ENCODE peak calls at places on chromosomes 12 and 14, in seven cellular contexts. M is upper lobe of left lung; X is right cardiac atrium; F is Karpas-422; Z is CD4-positive, alpha-beta T cell; U is AG04450; E is sigmoid colon. J is an unnamed sample. For H3K9me3, the result is how much of the 10 kb centered on the place peaks cover.

GRCh38 chr14:55381040-55381439 is 30.6 kb downstream of the ATG14 start:
- DNase-seq in F (no peak), U (no peak), E (no peak), M (no peak), X (no peak), Z (no peak), J (no peak)

GRCh38 chr12:45214739-45215418 is 1.0 kb upstream of the ANO6 start:
- DNase-seq in U (no peak), E (no peak), Z (no peak), M (no peak), F (no peak), X (no peak), J (no peak)

GRCh38 chr14:91367173-91368171 is 50.1 kb downstream of the CCDC88C start:
- DNase-seq in Z (peak), U (no peak), E (no peak), F (peak), M (peak), X (no peak), J (no peak)

GRCh38 chr14:99467338-99468075 is 13.2 kb downstream of the SETD3 start:
- DNase-seq in Z (no peak), X (no peak), M (peak), E (no peak), F (no peak), U (no peak), J (no peak)

GRCh38 chr12:59660148-59660547 is 64.3 kb downstream of the SLC16A7 start:
- DNase-seq in E (no peak), F (no peak), M (no peak), U (no peak), X (no peak), Z (no peak), J (no peak)

GRCh38 chr12:103482365-103482764 is 13.4 kb downstream of the C12orf42 start:
- DNase-seq in M (no peak), E (no peak), Z (no peak), F (no peak), U (no peak), X (no peak), J (no peak)

GRCh38 chr12:69024413-69024812 is 91.4 kb upstream of the CPM start:
- DNase-seq in X (peak), F (no peak), Z (no peak), E (no peak), U (no peak), M (peak), J (peak)

GRCh38 chr14:65359503-65359902 is 53.0 kb upstream of the FUT8 start:
- DNase-seq in E (no peak), M (no peak), X (no peak), U (no peak), Z (no peak), F (no peak), J (no peak)

GRCh38 chr12:13627536-13627935 is 353.9 kb downstream of the GRIN2B start:
- DNase-seq in X (no peak), E (no peak), F (no peak), M (no peak), U (no peak), Z (no peak), J (no peak)

GRCh38 chr12:32533971-32534590 is 134.7 kb downstream of the FGD4 start:
- DNase-seq in Z (no peak), U (peak), E (peak), X (peak), M (peak), F (peak), J (no peak)

GRCh38 chr14:75522224-75522764 is at the start of gene BATF:
- DNase-seq in F (peak), M (peak), E (no peak), X (no peak), Z (peak), U (no peak), J (no peak)

GRCh38 chr12:43696154-43696553 is 62.4 kb downstream of the PUS7L start:
- DNase-seq in E (no peak), U (no peak), X (no peak), Z (no peak), F (no peak), M (no peak), J (no peak)

GRCh38 chr12:60935981-60936761 is 1324.0 kb upstream of the USP15 start:
- DNase-seq in M (no peak), U (no peak), X (no peak), E (no peak), F (no peak), Z (no peak), J (no peak)

GRCh38 chr14:97442363-97442762 is 645.2 kb downstream of the VRK1 start:
- DNase-seq in Z (no peak), X (no peak), E (no peak), M (no peak), U (no peak), F (no peak), J (no peak)

GRCh38 chr14:104845834-104846441 is 19.1 kb upstream of the CEP170B start:
- DNase-seq in Z (no peak), F (no peak), E (no peak), X (no peak), M (no peak), U (no peak), J (no peak)

GRCh38 chr12:131607658-131608447 is 103.0 kb upstream of the SFSWAP start:
- DNase-seq in U (no peak), E (no peak), X (no peak), M (no peak), F (no peak), Z (no peak), J (no peak)

GRCh38 chr12:50961708-50962107 is 9.4 kb downstream of the HIGD1C start:
- DNase-seq in E (no peak), U (no peak), M (no peak), X (no peak), F (no peak), Z (no peak), J (no peak)

GRCh38 chr12:110754101-110754793 is 11.6 kb upstream of the PPP1CC start:
- DNase-seq in U (no peak), E (peak), M (no peak), Z (no peak), X (peak), F (no peak), J (no peak)

GRCh38 chr12:27627123-27627835 is 69.0 kb upstream of the REP15 start:
- DNase-seq in F (no peak), Z (no peak), E (peak), M (no peak), X (no peak), U (peak), J (no peak)

GRCh38 chr12:40226652-40227051 is 1.9 kb downstream of the LRRK2 start:
- DNase-seq in E (peak), Z (no peak), U (no peak), X (peak), M (peak), F (no peak), J (peak)

GRCh38 chr12:86376052-86376451 is 119.9 kb upstream of the MGAT4C start:
- DNase-seq in E (no peak), X (peak), M (no peak), Z (no peak), U (no peak), F (no peak), J (no peak)

GRCh38 chr12:54421873-54422250 is 2.8 kb upstream of the ITGA5 start:
- DNase-seq in F (no peak), X (no peak), E (peak), U (no peak), Z (no peak), M (no peak), J (no peak)

GRCh38 chr12:54996235-54996634 is 11.7 kb upstream of the TESPA1 start:
- DNase-seq in U (no peak), M (no peak), Z (no peak), X (no peak), F (no peak), E (no peak), J (no peak)

GRCh38 chr12:57952766-57953165 is 11.4 kb downstream of the ATP23 start:
- DNase-seq in Z (no peak), X (no peak), M (no peak), U (no peak), E (no peak), F (no peak), J (no peak)

GRCh38 chr14:103859416-103860202 is 12.2 kb upstream of the PPP1R13B start:
- DNase-seq in E (no peak), Z (no peak), X (no peak), F (no peak), M (no peak), U (no peak), J (no peak)

GRCh38 chr14:68408680-68409079 is 384.2 kb downstream of the ZFP36L1 start:
- DNase-seq in E (no peak), U (no peak), Z (no peak), F (no peak), X (no peak), M (no peak), J (no peak)

GRCh38 chr14:69261761-69262331 is 1.9 kb downstream of the GALNT16 start:
- DNase-seq in M (no peak), F (no peak), U (no peak), Z (no peak), X (peak), E (no peak), J (no peak)

GRCh38 chr12:123059501-123059900 is 79.0 kb downstream of the ARL6IP4 start:
- DNase-seq in Z (no peak), F (no peak), U (no peak), E (no peak), M (no peak), X (no peak), J (no peak)

GRCh38 chr14:69716483-69717187 is 50.3 kb upstream of the SRSF5 start:
- DNase-seq in Z (no peak), U (peak), M (peak), F (no peak), X (no peak), E (no peak), J (no peak)

GRCh38 chr14:68705741-68706283 is 87.1 kb downstream of the ZFP36L1 start:
- DNase-seq in F (no peak), E (peak), Z (no peak), U (no peak), M (peak), X (no peak), J (no peak)

GRCh38 chr12:23640754-23641153 is 308.7 kb downstream of the SOX5 start:
- DNase-seq in X (no peak), U (no peak), E (no peak), M (no peak), F (no peak), Z (no peak), J (no peak)

GRCh38 chr12:38056701-38057689 is 259.6 kb upstream of the ALG10B start:
- DNase-seq in M (no peak), E (no peak), Z (no peak), U (no peak), X (no peak), F (no peak), J (no peak)

GRCh38 chr12:38053655-38054464 is 262.7 kb upstream of the ALG10B start:
- DNase-seq in U (no peak), M (peak), Z (no peak), F (no peak), X (no peak), E (no peak), J (no peak)

DNA sequence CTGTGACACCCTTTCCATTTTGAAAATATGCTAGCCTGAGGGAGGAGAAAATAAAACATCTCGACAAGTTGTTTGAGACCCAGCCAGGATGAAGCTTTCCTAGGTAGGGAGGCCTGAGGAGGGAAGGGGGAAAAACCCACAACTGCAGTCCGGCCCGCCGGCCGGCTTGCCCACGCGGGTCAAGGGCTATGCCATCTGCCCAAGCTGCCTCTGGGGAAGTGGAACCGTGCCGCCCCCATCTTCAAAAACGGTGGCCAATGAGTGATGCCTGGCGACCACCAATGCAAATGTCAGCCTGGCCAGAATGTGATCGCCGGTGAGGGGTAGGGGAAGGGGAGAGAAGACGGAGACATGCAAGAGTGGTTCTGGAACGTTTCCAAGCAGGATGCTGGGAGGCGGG is 263.5 kb upstream of the ALG10B start:
- DNase-seq in Z (no peak), U (no peak), E (no peak), M (no peak), X (no peak), F (no peak), J (no peak)
- H3K9me3 ChIP-seq in Z (under half), U (half or more), E (under half), M (under half), X (under half), F (under half), J (under half)

DNA sequence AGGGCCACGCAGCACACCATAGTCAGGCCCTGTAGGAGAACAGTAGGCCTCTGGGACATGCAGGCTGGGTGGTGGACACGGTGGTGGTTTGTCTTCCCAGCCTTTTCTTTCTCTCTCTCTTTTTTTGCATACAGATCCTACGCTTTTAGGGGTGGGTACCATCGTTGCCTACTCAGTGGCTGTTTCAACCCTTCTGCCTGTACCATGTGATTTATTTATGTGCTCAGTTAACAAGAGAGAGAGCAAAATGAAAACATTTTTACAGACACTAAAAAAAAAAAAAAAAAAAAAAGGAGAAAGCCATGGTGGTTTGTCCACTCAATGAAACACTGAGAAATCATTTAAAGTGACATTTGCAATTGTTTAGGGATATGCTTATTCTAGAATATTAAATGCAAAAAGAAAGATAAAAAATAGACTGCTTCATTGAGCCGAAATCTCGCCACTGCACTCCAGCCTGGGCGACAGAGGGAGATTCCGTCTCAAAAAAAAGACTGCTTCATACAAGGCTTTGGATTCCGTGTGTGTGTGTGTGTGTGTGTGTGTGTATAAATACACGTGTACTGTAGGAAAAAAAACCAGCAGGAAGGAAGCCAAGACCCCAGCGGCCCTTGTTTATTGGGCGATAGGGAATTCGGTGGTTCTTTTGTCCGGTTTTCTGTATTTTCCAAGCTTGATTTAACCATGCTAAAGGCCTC is 3.3 kb upstream of the ZNF839 start:
- DNase-seq in Z (no peak), F (peak), X (peak), E (no peak), M (no peak), U (no peak), J (no peak)
- H3K27ac ChIP-seq in Z (peak), F (no peak), X (peak), E (peak), M (peak), U (peak), J (peak)

GRCh38 chr12:56880416-56881035 is 53.7 kb downstream of the SDR9C7 start:
- DNase-seq in X (no peak), E (no peak), U (no peak), M (no peak), Z (no peak), F (no peak), J (no peak)
- H3K9me3 ChIP-seq in X (under half), E (under half), U (under half), M (under half), Z (under half), F (under half), J (under half)

DNA sequence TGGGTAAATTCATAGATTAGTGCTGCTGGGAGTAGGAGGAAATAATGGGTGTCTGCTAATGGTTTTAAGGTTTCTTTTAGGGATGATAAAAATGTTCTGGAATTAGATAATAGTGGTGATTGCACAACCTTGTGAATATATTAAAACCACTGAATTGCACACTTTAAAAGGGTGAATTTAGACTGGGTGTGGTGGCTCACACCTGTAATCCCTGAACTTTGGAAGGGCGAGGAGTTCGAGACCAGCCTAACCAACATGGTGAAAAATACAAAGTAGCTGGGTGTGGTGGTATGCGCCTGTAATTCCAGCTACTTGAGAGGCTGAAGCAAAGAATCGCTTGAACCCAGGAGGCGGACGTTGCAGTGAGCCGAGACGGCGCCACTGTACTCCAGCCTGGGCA is 1.3 kb downstream of the RAD52 start:
- DNase-seq in Z (no peak), X (no peak), E (no peak), F (no peak), U (no peak), M (no peak), J (no peak)
- H3K27ac ChIP-seq in Z (no peak), X (no peak), E (peak), F (no peak), U (no peak), M (peak), J (peak)

GRCh38 chr14:57498035-57498434 is 4.4 kb upstream of the CCDC198 start:
- DNase-seq in X (no peak), U (no peak), M (no peak), Z (no peak), F (no peak), E (no peak), J (no peak)

GRCh38 chr14:57498659-57499058 is 5.0 kb upstream of the CCDC198 start:
- DNase-seq in M (no peak), U (no peak), E (no peak), Z (no peak), X (no peak), F (no peak), J (no peak)

GRCh38 chr14:57493467-57494181 is at the start of gene CCDC198:
- DNase-seq in X (no peak), E (no peak), Z (no peak), F (no peak), U (no peak), M (no peak), J (no peak)

GRCh38 chr14:57492859-57493258 is 798 bp downstream of the CCDC198 start:
- DNase-seq in F (no peak), Z (no peak), U (no peak), X (no peak), E (no peak), M (no peak), J (no peak)

GRCh38 chr14:57495409-57495808 is 1.8 kb upstream of the CCDC198 start:
- DNase-seq in E (no peak), Z (no peak), M (no peak), X (no peak), U (no peak), F (no peak), J (no peak)
- H3K9me3 ChIP-seq in E (under half), Z (under half), M (under half), X (under half), U (under half), F (under half), J (under half)

GRCh38 chr12:46790066-46790465 is 35.7 kb downstream of the SLC38A4 start:
- DNase-seq in F (no peak), M (no peak), Z (no peak), E (no peak), X (no peak), U (no peak), J (no peak)

GRCh38 chr12:46785413-46785812 is 40.4 kb downstream of the SLC38A4 start:
- DNase-seq in M (no peak), E (no peak), X (no peak), F (no peak), Z (no peak), U (no peak), J (no peak)

GRCh38 chr12:46787496-46788055 is 38.2 kb downstream of the SLC38A4 start:
- DNase-seq in Z (no peak), X (no peak), E (no peak), M (no peak), U (no peak), F (no peak), J (no peak)

GRCh38 chr12:46786774-46787173 is 39.0 kb downstream of the SLC38A4 start:
- DNase-seq in F (no peak), U (peak), Z (no peak), E (no peak), X (no peak), M (no peak), J (no peak)

GRCh38 chr12:46788247-46788887 is 37.4 kb downstream of the SLC38A4 start:
- DNase-seq in X (no peak), U (no peak), F (no peak), Z (no peak), E (no peak), M (no peak), J (no peak)
- H3K27ac ChIP-seq in X (no peak), U (no peak), F (no peak), Z (no peak), E (no peak), M (no peak), J (no peak)